ENCODE peak calls at places on chromosomes 2 and 18, in eight cellular contexts. B, F, P, C, A, E, H and G are unnamed samples.

GRCh38 chr2:37916512-37917082 is 8.5 kb upstream of the RMDN2 start:
- DNase-seq in H (no peak), E (peak; percentile 98), A (peak; percentile 80), C (no peak), P (no peak), B (peak; percentile 78), F (peak; percentile 69), G (no peak)

GRCh38 chr2:37890893-37891495 is 34.1 kb upstream of the RMDN2 start:
- DNase-seq in H (peak; percentile 40), B (peak; percentile 44), C (peak; percentile 22), E (peak; percentile 71), F (no peak), A (peak; percentile 70), P (peak; percentile 26), G (peak; percentile 80)

GRCh38 chr2:54839526-54840255 is 116.2 kb downstream of the EML6 start:
- DNase-seq in A (no peak), E (no peak), C (no peak), P (no peak), H (no peak), B (peak; percentile 16), F (peak; percentile 61), G (no peak)

GRCh38 chr18:2312440-2312839 is 258.9 kb downstream of the METTL4 start:
- DNase-seq in B (no peak), A (no peak), F (no peak), H (no peak), E (no peak), C (no peak), P (no peak), G (no peak)

GRCh38 chr2:224520064-224520463 is 65.1 kb downstream of the CUL3 start:
- DNase-seq in C (no peak), F (no peak), P (peak; percentile 41), H (no peak), E (peak; percentile 54), A (no peak), B (no peak), G (no peak)

GRCh38 chr2:113162869-113163268 is 10.9 kb upstream of the PSD4 start:
- DNase-seq in C (no peak), E (no peak), F (no peak), B (no peak), H (no peak), A (no peak), P (no peak), G (no peak)

GRCh38 chr2:138306626-138307025 is 194.9 kb upstream of the SPOPL start:
- DNase-seq in H (no peak), B (no peak), P (no peak), C (no peak), A (no peak), E (no peak), F (no peak), G (no peak)

GRCh38 chr2:237512774-237513466 is 25.9 kb downstream of the MLPH start:
- DNase-seq in E (peak; percentile 87), H (peak; percentile 57), B (peak; percentile 86), C (peak; percentile 58), P (peak; percentile 60), A (peak; percentile 90), F (no peak), G (peak; percentile 93)

GRCh38 chr18:13616525-13617035 is 109.8 kb downstream of the FAM210A start:
- DNase-seq in E (no peak), P (no peak), C (no peak), A (no peak), B (no peak), H (no peak), F (no peak), G (no peak)

GRCh38 chr2:187307606-187308005 is 140.4 kb downstream of the CALCRL start:
- DNase-seq in P (no peak), A (no peak), C (no peak), H (no peak), F (no peak), E (no peak), B (no peak), G (no peak)

GRCh38 chr2:128376241-128377041 is 57.8 kb upstream of the HS6ST1 start:
- DNase-seq in F (no peak), H (no peak), B (no peak), P (no peak), E (no peak), A (peak; percentile 17), C (no peak), G (no peak)

GRCh38 chr2:95289251-95289650 is 7.9 kb upstream of the KCNIP3 start:
- DNase-seq in E (no peak), C (no peak), A (no peak), P (no peak), H (no peak), F (no peak), B (no peak), G (peak; percentile 3)

GRCh38 chr2:36489296-36489695 is 108.7 kb downstream of the FEZ2 start:
- DNase-seq in F (no peak), H (no peak), E (peak; percentile 24), P (peak; percentile 56), B (no peak), C (no peak), A (no peak), G (no peak)

GRCh38 chr18:13982136-13982535 is 66.8 kb upstream of the MC2R start:
- DNase-seq in F (no peak), E (no peak), P (no peak), A (no peak), B (no peak), C (no peak), H (no peak), G (no peak)

GRCh38 chr2:24538720-24539119 is 47.7 kb downstream of the NCOA1 start:
- DNase-seq in B (no peak), C (no peak), F (no peak), P (no peak), H (no peak), A (no peak), E (no peak), G (no peak)

GRCh38 chr2:208792766-208793165 is 386.2 kb downstream of the PTH2R start:
- DNase-seq in P (no peak), F (no peak), B (no peak), A (no peak), C (no peak), E (peak; percentile 58), H (no peak), G (no peak)

GRCh38 chr2:15073639-15074038 is 441.1 kb downstream of the LRATD1 start:
- DNase-seq in E (no peak), P (no peak), A (no peak), F (no peak), B (no peak), C (no peak), H (no peak), G (no peak)

GRCh38 chr2:27765621-27766286 is 5.8 kb upstream of the MRPL33 start:
- DNase-seq in P (no peak), C (peak; percentile 41), B (peak; percentile 18), A (peak; percentile 43), H (peak; percentile 5), F (no peak), E (no peak), G (peak; percentile 35)

GRCh38 chr2:19361325-19361990 is 3.0 kb upstream of the OSR1 start:
- DNase-seq in P (no peak), C (no peak), F (no peak), E (peak; percentile 33), H (no peak), B (no peak), A (no peak), G (no peak)

GRCh38 chr2:232876071-232876977 is 6.3 kb downstream of the SNORC start:
- DNase-seq in A (no peak), C (peak; percentile 89), E (peak; percentile 49), P (no peak), F (no peak), H (peak; percentile 68), B (peak; percentile 39), G (peak; percentile 75)

GRCh38 chr2:33372940-33373553 is 103.4 kb upstream of the RASGRP3 start:
- DNase-seq in B (peak; percentile 39), P (no peak), C (peak; percentile 28), F (no peak), E (peak; percentile 78), H (peak; percentile 34), A (no peak), G (peak; percentile 86)

GRCh38 chr2:236672606-236673005 is 103.0 kb downstream of the ACKR3 start:
- DNase-seq in A (no peak), C (no peak), E (no peak), P (no peak), B (no peak), H (no peak), F (no peak), G (no peak)

GRCh38 chr2:214203744-214204289 is 207.0 kb upstream of the VWC2L start:
- DNase-seq in A (no peak), B (no peak), P (no peak), F (no peak), H (no peak), E (peak; percentile 89), C (no peak), G (no peak)

GRCh38 chr18:303578-303977 is 35.7 kb upstream of the THOC1 start:
- DNase-seq in E (no peak), F (no peak), C (no peak), A (no peak), P (no peak), H (no peak), B (no peak), G (no peak)

GRCh38 chr18:5895886-5896740 is 791 bp upstream of the TMEM200C start:
- DNase-seq in C (peak; percentile 8), B (no peak), H (no peak), A (peak; percentile 40), P (no peak), E (no peak), F (no peak), G (no peak)